ENCODE peak calls at places on chromosomes 12 and 14, in six cellular contexts. One of them, this sample, is unnamed.

GRCh38 chr12:105256921-105257320 is 20.9 kb upstream of the APPL2 start:
- ATAC-seq in stimulated activated memory B cell treated with anti-CD40 and anti-IgM and Interleukin-4, amounts not matched to agents 10 μg/mL and 1 μg/mL and 100 μg/mL, for 72 hours: no peak
- ATAC-seq in activated CD8-positive, alpha-beta memory T cell treated with anti-CD3 and anti-CD28 coated beads, Interleukin-2, amount 10 ng/mL, durations not matched to agents 7 days and 5 days: no peak
- ATAC-seq in pancreas: no peak
- ATAC-seq in T-cell: no peak
- ATAC-seq in upper lobe of left lung: peak
- ATAC-seq in this sample: no peak

GRCh38 chr12:475286-475685 is 15.5 kb downstream of the B4GALNT3 start:
- ATAC-seq in T-cell: no peak
- ATAC-seq in upper lobe of left lung: no peak
- ATAC-seq in stimulated activated memory B cell treated with anti-CD40 and anti-IgM and Interleukin-4, amounts not matched to agents 10 μg/mL and 1 μg/mL and 100 μg/mL, for 72 hours: no peak
- ATAC-seq in activated CD8-positive, alpha-beta memory T cell treated with anti-CD3 and anti-CD28 coated beads, Interleukin-2, amount 10 ng/mL, durations not matched to agents 7 days and 5 days: no peak
- ATAC-seq in pancreas: peak
- ATAC-seq in this sample: no peak

GRCh38 chr12:110246690-110247339 is 34.2 kb upstream of the ATP2A2 start:
- ATAC-seq in pancreas: peak
- ATAC-seq in T-cell: no peak
- ATAC-seq in upper lobe of left lung: no peak
- ATAC-seq in activated CD8-positive, alpha-beta memory T cell treated with anti-CD3 and anti-CD28 coated beads, Interleukin-2, amount 10 ng/mL, durations not matched to agents 7 days and 5 days: no peak
- ATAC-seq in stimulated activated memory B cell treated with anti-CD40 and anti-IgM and Interleukin-4, amounts not matched to agents 10 μg/mL and 1 μg/mL and 100 μg/mL, for 72 hours: no peak
- ATAC-seq in this sample: no peak

GRCh38 chr12:46669720-46670119 is 156.1 kb downstream of the SLC38A4 start:
- ATAC-seq in activated CD8-positive, alpha-beta memory T cell treated with anti-CD3 and anti-CD28 coated beads, Interleukin-2, amount 10 ng/mL, durations not matched to agents 7 days and 5 days: no peak
- ATAC-seq in upper lobe of left lung: no peak
- ATAC-seq in stimulated activated memory B cell treated with anti-CD40 and anti-IgM and Interleukin-4, amounts not matched to agents 10 μg/mL and 1 μg/mL and 100 μg/mL, for 72 hours: no peak
- ATAC-seq in T-cell: no peak
- ATAC-seq in pancreas: no peak
- ATAC-seq in this sample: no peak

GRCh38 chr12:113062502-113063395 is 6.2 kb downstream of the DTX1 start:
- ATAC-seq in T-cell: no peak
- ATAC-seq in activated CD8-positive, alpha-beta memory T cell treated with anti-CD3 and anti-CD28 coated beads, Interleukin-2, amount 10 ng/mL, durations not matched to agents 7 days and 5 days: no peak
- ATAC-seq in upper lobe of left lung: no peak
- ATAC-seq in pancreas: no peak
- ATAC-seq in stimulated activated memory B cell treated with anti-CD40 and anti-IgM and Interleukin-4, amounts not matched to agents 10 μg/mL and 1 μg/mL and 100 μg/mL, for 72 hours: peak
- ATAC-seq in this sample: peak

GRCh38 chr14:105526781-105527380 is 498 bp downstream of the TMEM121 start:
- ATAC-seq in T-cell: no peak
- ATAC-seq in pancreas: peak
- ATAC-seq in activated CD8-positive, alpha-beta memory T cell treated with anti-CD3 and anti-CD28 coated beads, Interleukin-2, amount 10 ng/mL, durations not matched to agents 7 days and 5 days: no peak
- ATAC-seq in upper lobe of left lung: peak
- ATAC-seq in stimulated activated memory B cell treated with anti-CD40 and anti-IgM and Interleukin-4, amounts not matched to agents 10 μg/mL and 1 μg/mL and 100 μg/mL, for 72 hours: peak
- ATAC-seq in this sample: no peak

GRCh38 chr14:94001501-94002396 is 4.6 kb downstream of the CCDC197 start:
- ATAC-seq in pancreas: peak
- ATAC-seq in T-cell: peak
- ATAC-seq in activated CD8-positive, alpha-beta memory T cell treated with anti-CD3 and anti-CD28 coated beads, Interleukin-2, amount 10 ng/mL, durations not matched to agents 7 days and 5 days: peak
- ATAC-seq in upper lobe of left lung: peak
- ATAC-seq in stimulated activated memory B cell treated with anti-CD40 and anti-IgM and Interleukin-4, amounts not matched to agents 10 μg/mL and 1 μg/mL and 100 μg/mL, for 72 hours: peak
- ATAC-seq in this sample: peak

GRCh38 chr14:86826641-86827040 is 1166.3 kb downstream of the GALC start:
- ATAC-seq in stimulated activated memory B cell treated with anti-CD40 and anti-IgM and Interleukin-4, amounts not matched to agents 10 μg/mL and 1 μg/mL and 100 μg/mL, for 72 hours: no peak
- ATAC-seq in activated CD8-positive, alpha-beta memory T cell treated with anti-CD3 and anti-CD28 coated beads, Interleukin-2, amount 10 ng/mL, durations not matched to agents 7 days and 5 days: no peak
- ATAC-seq in upper lobe of left lung: no peak
- ATAC-seq in T-cell: no peak
- ATAC-seq in pancreas: no peak
- ATAC-seq in this sample: no peak

GRCh38 chr14:104037903-104038302 is 47.6 kb upstream of the ASPG start:
- ATAC-seq in T-cell: no peak
- ATAC-seq in stimulated activated memory B cell treated with anti-CD40 and anti-IgM and Interleukin-4, amounts not matched to agents 10 μg/mL and 1 μg/mL and 100 μg/mL, for 72 hours: no peak
- ATAC-seq in upper lobe of left lung: no peak
- ATAC-seq in activated CD8-positive, alpha-beta memory T cell treated with anti-CD3 and anti-CD28 coated beads, Interleukin-2, amount 10 ng/mL, durations not matched to agents 7 days and 5 days: no peak
- ATAC-seq in pancreas: no peak
- ATAC-seq in this sample: no peak

GRCh38 chr12:46874642-46875041 is 48.8 kb upstream of the SLC38A4 start:
- ATAC-seq in activated CD8-positive, alpha-beta memory T cell treated with anti-CD3 and anti-CD28 coated beads, Interleukin-2, amount 10 ng/mL, durations not matched to agents 7 days and 5 days: no peak
- ATAC-seq in pancreas: no peak
- ATAC-seq in stimulated activated memory B cell treated with anti-CD40 and anti-IgM and Interleukin-4, amounts not matched to agents 10 μg/mL and 1 μg/mL and 100 μg/mL, for 72 hours: no peak
- ATAC-seq in T-cell: no peak
- ATAC-seq in upper lobe of left lung: no peak
- ATAC-seq in this sample: no peak

GRCh38 chr12:101648195-101648594 is 49.2 kb upstream of the CHPT1 start:
- ATAC-seq in T-cell: no peak
- ATAC-seq in activated CD8-positive, alpha-beta memory T cell treated with anti-CD3 and anti-CD28 coated beads, Interleukin-2, amount 10 ng/mL, durations not matched to agents 7 days and 5 days: no peak
- ATAC-seq in upper lobe of left lung: no peak
- ATAC-seq in pancreas: no peak
- ATAC-seq in stimulated activated memory B cell treated with anti-CD40 and anti-IgM and Interleukin-4, amounts not matched to agents 10 μg/mL and 1 μg/mL and 100 μg/mL, for 72 hours: peak
- ATAC-seq in this sample: peak

GRCh38 chr12:106645074-106645421 is 62.2 kb downstream of the RFX4 start:
- ATAC-seq in activated CD8-positive, alpha-beta memory T cell treated with anti-CD3 and anti-CD28 coated beads, Interleukin-2, amount 10 ng/mL, durations not matched to agents 7 days and 5 days: no peak
- ATAC-seq in stimulated activated memory B cell treated with anti-CD40 and anti-IgM and Interleukin-4, amounts not matched to agents 10 μg/mL and 1 μg/mL and 100 μg/mL, for 72 hours: no peak
- ATAC-seq in upper lobe of left lung: no peak
- ATAC-seq in T-cell: no peak
- ATAC-seq in pancreas: peak
- ATAC-seq in this sample: no peak

GRCh38 chr12:78210894-78211302 is 380.2 kb downstream of the NAV3 start:
- ATAC-seq in T-cell: no peak
- ATAC-seq in pancreas: no peak
- ATAC-seq in activated CD8-positive, alpha-beta memory T cell treated with anti-CD3 and anti-CD28 coated beads, Interleukin-2, amount 10 ng/mL, durations not matched to agents 7 days and 5 days: no peak
- ATAC-seq in upper lobe of left lung: no peak
- ATAC-seq in stimulated activated memory B cell treated with anti-CD40 and anti-IgM and Interleukin-4, amounts not matched to agents 10 μg/mL and 1 μg/mL and 100 μg/mL, for 72 hours: no peak
- ATAC-seq in this sample: no peak

GRCh38 chr14:31286456-31287293 is 79.1 kb upstream of the HECTD1 start:
- ATAC-seq in upper lobe of left lung: no peak
- ATAC-seq in stimulated activated memory B cell treated with anti-CD40 and anti-IgM and Interleukin-4, amounts not matched to agents 10 μg/mL and 1 μg/mL and 100 μg/mL, for 72 hours: no peak
- ATAC-seq in pancreas: peak
- ATAC-seq in activated CD8-positive, alpha-beta memory T cell treated with anti-CD3 and anti-CD28 coated beads, Interleukin-2, amount 10 ng/mL, durations not matched to agents 7 days and 5 days: no peak
- ATAC-seq in T-cell: peak
- ATAC-seq in this sample: peak

GRCh38 chr12:117114784-117115183 is 15.6 kb upstream of the TESC start:
- ATAC-seq in stimulated activated memory B cell treated with anti-CD40 and anti-IgM and Interleukin-4, amounts not matched to agents 10 μg/mL and 1 μg/mL and 100 μg/mL, for 72 hours: no peak
- ATAC-seq in upper lobe of left lung: no peak
- ATAC-seq in pancreas: peak
- ATAC-seq in T-cell: no peak
- ATAC-seq in activated CD8-positive, alpha-beta memory T cell treated with anti-CD3 and anti-CD28 coated beads, Interleukin-2, amount 10 ng/mL, durations not matched to agents 7 days and 5 days: no peak
- ATAC-seq in this sample: no peak

GRCh38 chr14:57066887-57067513 is 201.7 kb downstream of the EXOC5 start:
- ATAC-seq in pancreas: peak
- ATAC-seq in T-cell: no peak
- ATAC-seq in activated CD8-positive, alpha-beta memory T cell treated with anti-CD3 and anti-CD28 coated beads, Interleukin-2, amount 10 ng/mL, durations not matched to agents 7 days and 5 days: no peak
- ATAC-seq in stimulated activated memory B cell treated with anti-CD40 and anti-IgM and Interleukin-4, amounts not matched to agents 10 μg/mL and 1 μg/mL and 100 μg/mL, for 72 hours: peak
- ATAC-seq in upper lobe of left lung: peak
- ATAC-seq in this sample: no peak

GRCh38 chr12:110937104-110937641 is 16.8 kb upstream of the MYL2 start:
- ATAC-seq in stimulated activated memory B cell treated with anti-CD40 and anti-IgM and Interleukin-4, amounts not matched to agents 10 μg/mL and 1 μg/mL and 100 μg/mL, for 72 hours: no peak
- ATAC-seq in T-cell: no peak
- ATAC-seq in pancreas: peak
- ATAC-seq in activated CD8-positive, alpha-beta memory T cell treated with anti-CD3 and anti-CD28 coated beads, Interleukin-2, amount 10 ng/mL, durations not matched to agents 7 days and 5 days: peak
- ATAC-seq in upper lobe of left lung: peak
- ATAC-seq in this sample: peak

GRCh38 chr12:13124661-13125505 is 21.4 kb upstream of the GSG1 start:
- ATAC-seq in pancreas: no peak
- ATAC-seq in T-cell: no peak
- ATAC-seq in stimulated activated memory B cell treated with anti-CD40 and anti-IgM and Interleukin-4, amounts not matched to agents 10 μg/mL and 1 μg/mL and 100 μg/mL, for 72 hours: no peak
- ATAC-seq in upper lobe of left lung: peak
- ATAC-seq in activated CD8-positive, alpha-beta memory T cell treated with anti-CD3 and anti-CD28 coated beads, Interleukin-2, amount 10 ng/mL, durations not matched to agents 7 days and 5 days: no peak
- ATAC-seq in this sample: no peak